ENCODE peak calls at places on chromosomes 1 and 21, in eight cellular contexts. One of them, this sample, is unnamed.

GRCh38 chr1:43552059-43552742 is 21.5 kb downstream of the PTPRF start:
- DNase-seq in BJ: no peak
- DNase-seq in foreskin fibroblast: no peak
- DNase-seq in NCI-H1048: no peak
- DNase-seq in endothelial cell of umbilical vein: no peak
- DNase-seq in fibroblast of the conjunctiva: no peak
- DNase-seq in H54: no peak
- DNase-seq in iris pigment epithelial cell: no peak
- DNase-seq in this sample: no peak

GRCh38 chr1:94970783-94971182 is 43.9 kb upstream of the CNN3 start:
- DNase-seq in BJ: no peak
- DNase-seq in foreskin fibroblast: peak; percentile 76
- DNase-seq in NCI-H1048: no peak
- DNase-seq in endothelial cell of umbilical vein: peak; percentile 12
- DNase-seq in fibroblast of the conjunctiva: peak; percentile 22
- DNase-seq in H54: peak; percentile 9
- DNase-seq in iris pigment epithelial cell: peak; percentile 73
- DNase-seq in this sample: no peak

GRCh38 chr1:114152211-114153050 is 1.2 kb downstream of the SYT6 start:
- DNase-seq in BJ: no peak
- DNase-seq in foreskin fibroblast: peak; percentile 78
- DNase-seq in NCI-H1048: no peak
- DNase-seq in endothelial cell of umbilical vein: peak; percentile 28
- DNase-seq in fibroblast of the conjunctiva: no peak
- DNase-seq in H54: no peak
- DNase-seq in iris pigment epithelial cell: peak; percentile 18
- DNase-seq in this sample: no peak

GRCh38 chr21:39037807-39038405 is 145.3 kb downstream of the PSMG1 start:
- DNase-seq in BJ: no peak
- DNase-seq in foreskin fibroblast: no peak
- DNase-seq in NCI-H1048: no peak
- DNase-seq in endothelial cell of umbilical vein: peak; percentile 35
- DNase-seq in fibroblast of the conjunctiva: no peak
- DNase-seq in H54: peak; percentile 41
- DNase-seq in iris pigment epithelial cell: peak; percentile 55
- DNase-seq in this sample: no peak

GRCh38 chr1:12541274-12542137 is 76.5 kb downstream of the DHRS3 start:
- DNase-seq in BJ: no peak
- DNase-seq in foreskin fibroblast: peak; percentile 61
- DNase-seq in NCI-H1048: no peak
- DNase-seq in endothelial cell of umbilical vein: peak; percentile 31
- DNase-seq in fibroblast of the conjunctiva: no peak
- DNase-seq in H54: no peak
- DNase-seq in iris pigment epithelial cell: peak; percentile 97
- DNase-seq in this sample: no peak

GRCh38 chr1:6614019-6614952 is 755 bp downstream of the PHF13 start:
- DNase-seq in BJ: no peak
- DNase-seq in foreskin fibroblast: peak; percentile 75
- DNase-seq in NCI-H1048: no peak
- DNase-seq in endothelial cell of umbilical vein: peak; percentile 19
- DNase-seq in fibroblast of the conjunctiva: no peak
- DNase-seq in H54: no peak
- DNase-seq in iris pigment epithelial cell: no peak
- DNase-seq in this sample: no peak

GRCh38 chr1:10071640-10072039 is 38.9 kb downstream of the UBE4B start:
- DNase-seq in BJ: no peak
- DNase-seq in foreskin fibroblast: no peak
- DNase-seq in NCI-H1048: no peak
- DNase-seq in endothelial cell of umbilical vein: no peak
- DNase-seq in fibroblast of the conjunctiva: no peak
- DNase-seq in H54: no peak
- DNase-seq in iris pigment epithelial cell: no peak
- DNase-seq in this sample: no peak

GRCh38 chr1:94961994-94962744 is 35.3 kb upstream of the CNN3 start:
- DNase-seq in BJ: no peak
- DNase-seq in foreskin fibroblast: no peak
- DNase-seq in NCI-H1048: no peak
- DNase-seq in endothelial cell of umbilical vein: no peak
- DNase-seq in fibroblast of the conjunctiva: no peak
- DNase-seq in H54: no peak
- DNase-seq in iris pigment epithelial cell: no peak
- DNase-seq in this sample: no peak

GRCh38 chr1:176996455-176997090 is 167.9 kb downstream of the ASTN1 start:
- DNase-seq in BJ: no peak
- DNase-seq in foreskin fibroblast: no peak
- DNase-seq in NCI-H1048: no peak
- DNase-seq in endothelial cell of umbilical vein: no peak
- DNase-seq in fibroblast of the conjunctiva: no peak
- DNase-seq in H54: no peak
- DNase-seq in iris pigment epithelial cell: peak; percentile 13
- DNase-seq in this sample: no peak

GRCh38 chr1:246319111-246319510 is 188.0 kb downstream of the SMYD3 start:
- DNase-seq in BJ: no peak
- DNase-seq in foreskin fibroblast: no peak
- DNase-seq in NCI-H1048: no peak
- DNase-seq in endothelial cell of umbilical vein: no peak
- DNase-seq in fibroblast of the conjunctiva: no peak
- DNase-seq in H54: no peak
- DNase-seq in iris pigment epithelial cell: no peak
- DNase-seq in this sample: no peak

GRCh38 chr1:11316701-11317100 is 43.7 kb downstream of the UBIAD1 start:
- DNase-seq in BJ: no peak
- DNase-seq in foreskin fibroblast: no peak
- DNase-seq in NCI-H1048: no peak
- DNase-seq in endothelial cell of umbilical vein: no peak
- DNase-seq in fibroblast of the conjunctiva: peak; percentile 6
- DNase-seq in H54: no peak
- DNase-seq in iris pigment epithelial cell: peak; percentile 9
- DNase-seq in this sample: no peak

This sample was measured in CD14-positive monocyte.